ENCODE peak calls at places on chromosomes 1 and 21, in six cellular contexts. B, S, H, I, P and Z are unnamed samples.

GRCh38 chr1:232164078-232164963 is 465.6 kb downstream of the SIPA1L2 start:
- DNase-seq in B (no peak), S (no peak), H (no peak), I (no peak), P (no peak), Z (no peak)

GRCh38 chr21:39189857-39190604 is 6.8 kb upstream of the PSMG1 start:
- DNase-seq in B (no peak), S (no peak), H (no peak), I (no peak), P (no peak), Z (no peak)

GRCh38 chr1:200034262-200034557 is 6.7 kb downstream of the NR5A2 start:
- DNase-seq in B (no peak), S (no peak), H (no peak), I (no peak), P (no peak), Z (no peak)

GRCh38 chr1:3042481-3042880 is 21.2 kb downstream of the ACTRT2 start:
- DNase-seq in B (no peak), S (no peak), H (peak; percentile 7), I (no peak), P (no peak), Z (no peak)

GRCh38 chr1:238223067-238223640 is 332.4 kb upstream of the ZP4 start:
- DNase-seq in B (no peak), S (no peak), H (no peak), I (no peak), P (no peak), Z (no peak)

GRCh38 chr21:15058718-15059316 is 6.0 kb downstream of the NRIP1 start:
- DNase-seq in B (no peak), S (no peak), H (no peak), I (no peak), P (no peak), Z (no peak)

GRCh38 chr1:21229246-21230000 is 52.7 kb upstream of the EIF4G3 start:
- DNase-seq in B (no peak), S (no peak), H (no peak), I (no peak), P (no peak), Z (no peak)

GRCh38 chr1:80217377-80217986 is 1211.0 kb upstream of the ADGRL4 start:
- DNase-seq in B (no peak), S (no peak), H (peak; percentile 0), I (no peak), P (no peak), Z (no peak)

GRCh38 chr1:240658312-240658975 is 46.5 kb upstream of the GREM2 start:
- DNase-seq in B (no peak), S (no peak), H (no peak), I (no peak), P (no peak), Z (no peak)

GRCh38 chr21:42583150-42583991 is 69.7 kb downstream of the SLC37A1 start:
- DNase-seq in B (no peak), S (no peak), H (no peak), I (no peak), P (no peak), Z (no peak)

GRCh38 chr1:180586671-180587155 is 27.9 kb downstream of the OVAAL start:
- DNase-seq in B (no peak), S (no peak), H (no peak), I (no peak), P (peak; percentile 89), Z (no peak)

GRCh38 chr1:184974086-184974836 is at the start of gene NIBAN1:
- DNase-seq in B (peak; percentile 63), S (peak; percentile 67), H (no peak), I (peak; percentile 51), P (peak; percentile 86), Z (peak; percentile 57)

GRCh38 chr1:156276966-156277381 is 5.7 kb downstream of the SMG5 start:
- DNase-seq in B (no peak), S (no peak), H (no peak), I (no peak), P (no peak), Z (no peak)

GRCh38 chr1:1134300-1134961 is 18.5 kb upstream of the C1orf159 start:
- DNase-seq in B (no peak), S (no peak), H (no peak), I (no peak), P (no peak), Z (no peak)

GRCh38 chr1:18751425-18751824 is 108.0 kb downstream of the TAS1R2 start:
- DNase-seq in B (no peak), S (no peak), H (no peak), I (no peak), P (no peak), Z (no peak)

GRCh38 chr21:31370893-31371652 is 27.0 kb upstream of the TIAM1 start:
- DNase-seq in B (no peak), S (no peak), H (no peak), I (no peak), P (no peak), Z (no peak)

GRCh38 chr1:201917362-201918033 is 28.8 kb downstream of the SHISA4 start:
- DNase-seq in B (no peak), S (no peak), H (no peak), I (peak; percentile 60), P (no peak), Z (no peak)

GRCh38 chr1:2091611-2092604 is 41.7 kb downstream of the PRKCZ start:
- DNase-seq in B (peak; percentile 30), S (no peak), H (peak; percentile 26), I (no peak), P (peak; percentile 44), Z (peak; percentile 26)

GRCh38 chr1:118335372-118335771 is 150.3 kb upstream of the SPAG17 start:
- DNase-seq in B (no peak), S (no peak), H (peak; percentile 52), I (no peak), P (no peak), Z (no peak)

GRCh38 chr1:26349196-26349885 is 4.6 kb downstream of the CRYBG2 start:
- DNase-seq in B (no peak), S (no peak), H (no peak), I (no peak), P (no peak), Z (no peak)

GRCh38 chr1:209621329-209621728 is 30.9 kb downstream of the LAMB3 start:
- DNase-seq in B (no peak), S (no peak), H (no peak), I (no peak), P (peak; percentile 59), Z (no peak)

GRCh38 chr21:41973861-41974751 is 20.3 kb upstream of the C2CD2 start:
- DNase-seq in B (no peak), S (peak; percentile 32), H (peak; percentile 76), I (no peak), P (no peak), Z (peak; percentile 14)

GRCh38 chr1:159015440-159015909 is 5.8 kb downstream of the IFI16 start:
- DNase-seq in B (peak; percentile 47), S (peak; percentile 49), H (peak; percentile 91), I (peak; percentile 37), P (peak; percentile 32), Z (peak; percentile 65)

GRCh38 chr1:39214998-39215873 is 10.7 kb downstream of the MACF1 start:
- DNase-seq in B (peak; percentile 30), S (no peak), H (peak; percentile 78), I (no peak), P (no peak), Z (peak; percentile 70)

GRCh38 chr21:27505516-27505915 is 538.6 kb upstream of the ADAMTS5 start:
- DNase-seq in B (no peak), S (no peak), H (no peak), I (no peak), P (no peak), Z (no peak)

GRCh38 chr1:43366601-43367025 is 1.2 kb downstream of the ELOVL1 start:
- DNase-seq in B (no peak), S (no peak), H (no peak), I (no peak), P (no peak), Z (no peak)

GRCh38 chr1:22132517-22133235 is 10.2 kb downstream of the WNT4 start:
- DNase-seq in B (no peak), S (peak; percentile 78), H (no peak), I (peak; percentile 23), P (no peak), Z (no peak)

GRCh38 chr1:16075337-16076002 is 2.0 kb upstream of the FAM131C start:
- DNase-seq in B (no peak), S (peak; percentile 59), H (no peak), I (peak; percentile 47), P (peak; percentile 64), Z (no peak)

GRCh38 chr1:156082111-156083091 is at the start of gene MEX3A:
- DNase-seq in B (peak; percentile 56), S (peak; percentile 80), H (peak; percentile 76), I (no peak), P (peak; percentile 71), Z (peak; percentile 61)

GRCh38 chr21:45420623-45421041 is 15.7 kb downstream of the COL18A1 start:
- DNase-seq in B (no peak), S (no peak), H (no peak), I (no peak), P (peak; percentile 62), Z (no peak)

GRCh38 chr1:29227511-29227910 is 3.2 kb downstream of the MECR start:
- DNase-seq in B (no peak), S (no peak), H (no peak), I (no peak), P (no peak), Z (no peak)

GRCh38 chr1:21898326-21899155 is 38.6 kb downstream of the HSPG2 start:
- DNase-seq in B (no peak), S (peak; percentile 70), H (no peak), I (no peak), P (no peak), Z (no peak)

GRCh38 chr1:118485757-118486156 is 300.7 kb upstream of the SPAG17 start:
- DNase-seq in B (no peak), S (no peak), H (no peak), I (no peak), P (no peak), Z (no peak)

DNA sequence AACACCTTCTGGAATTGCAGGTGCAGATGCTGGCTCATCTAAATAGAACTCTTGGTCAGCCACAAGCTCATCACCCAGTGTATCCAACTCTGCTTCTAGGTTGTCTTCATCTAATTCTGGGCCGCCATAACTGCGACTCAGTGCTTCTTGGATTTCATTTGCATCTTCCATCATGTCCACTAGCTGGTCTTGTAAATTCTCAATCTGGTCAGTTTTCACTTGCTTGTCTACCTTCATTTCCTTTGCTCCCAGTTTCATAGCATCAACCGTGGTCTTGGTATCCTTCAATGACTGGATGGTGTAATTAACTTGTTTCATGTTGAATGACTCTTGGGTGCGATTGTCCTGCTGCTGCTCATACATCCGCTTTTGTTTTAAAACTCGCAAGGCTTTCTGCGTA is 10.3 kb downstream of the ZBED6 start:
- DNase-seq in B (no peak), S (no peak), H (no peak), I (no peak), P (no peak), Z (no peak)
- H3K27ac ChIP-seq in B (no peak overlapping the region), S (no peak overlapping the region), H (no peak overlapping the region), I (no peak overlapping the region), P (no peak overlapping the region), Z (no peak overlapping the region)

GRCh38 chr1:6465461-6466005 is 440 bp downstream of the TNFRSF25 start:
- DNase-seq in B (peak; percentile 35), S (no peak), H (no peak), I (no peak), P (no peak), Z (peak; percentile 76)
- H3K4me3 ChIP-seq in B (peak overlapping the region; percentile 81), S (no peak overlapping the region), H (no peak overlapping the region), I (peak overlapping the region; percentile 25), P (no peak overlapping the region), Z (peak overlapping the region; percentile 79)

GRCh38 chr1:244087611-244088010 is 36.5 kb downstream of the ZBTB18 start:
- DNase-seq in B (no peak), S (no peak), H (no peak), I (no peak), P (no peak), Z (no peak)
- H3K9me3 ChIP-seq in B (no peaks in the 10 kb centered on the region), S (no peaks in the 10 kb centered on the region), H (no peaks in the 10 kb centered on the region), I (no peaks in the 10 kb centered on the region), P (no peaks in the 10 kb centered on the region), Z (no peaks in the 10 kb centered on the region)

GRCh38 chr1:198904356-198904755 is 265.5 kb downstream of the PTPRC start:
- DNase-seq in B (no peak), S (no peak), H (no peak), I (no peak), P (no peak), Z (no peak)
- H3K27ac ChIP-seq in B (no peak overlapping the region), S (no peak overlapping the region), H (no peak overlapping the region), I (no peak overlapping the region), P (no peak overlapping the region), Z (no peak overlapping the region)